ENCODE peak calls at places on chromosomes 5 and 9, in four cellular contexts. Q is HepG2, P is K562, Y is GM12878. N is an unnamed sample.

GRCh38 chr5:134524826-134525686 is at the start of gene JADE2:
- DNase-seq in P (peak; percentile 66), Y (no peak), Q (peak; percentile 40), N (peak; percentile 46)

GRCh38 chr9:131773911-131774379 is 34.1 kb upstream of the RAPGEF1 start:
- DNase-seq in Y (no peak), P (peak; percentile 73), Q (peak; percentile 41), N (peak; percentile 67)

GRCh38 chr5:72569423-72569939 is 62.3 kb upstream of the ZNF366 start:
- DNase-seq in P (no peak), Q (no peak), Y (no peak), N (no peak)

GRCh38 chr9:130945173-130945572 is 6.1 kb upstream of the FIBCD1 start:
- DNase-seq in Q (no peak), Y (no peak), P (peak; percentile 29), N (no peak)

GRCh38 chr5:135307143-135307903 is 91.7 kb downstream of the MACROH2A1 start:
- DNase-seq in P (no peak), Q (no peak), Y (no peak), N (peak; percentile 36)

GRCh38 chr5:152607393-152608165 is 202.5 kb upstream of the NMUR2 start:
- DNase-seq in P (no peak), Y (no peak), Q (no peak), N (no peak)

GRCh38 chr9:110835859-110836271 is 167.3 kb downstream of the MUSK start:
- DNase-seq in Y (no peak), P (no peak), Q (no peak), N (no peak)

GRCh38 chr9:109118802-109119438 is 827 bp downstream of the TMEM245 start:
- DNase-seq in P (no peak), Q (peak; percentile 16), Y (no peak), N (peak; percentile 53)

GRCh38 chr9:22452415-22453010 is 5.9 kb downstream of the DMRTA1 start:
- DNase-seq in Y (no peak), P (no peak), Q (peak; percentile 17), N (peak; percentile 39)

GRCh38 chr5:169161022-169161680 is 139.8 kb downstream of the SLIT3 start:
- DNase-seq in Y (no peak), P (no peak), Q (no peak), N (peak; percentile 18)

GRCh38 chr5:43560128-43560527 is 3.3 kb upstream of the PAIP1 start:
- DNase-seq in Y (no peak), Q (no peak), P (no peak), N (no peak)
- TF ChIP-seq CBFB in Y (no peak), Q (no peak), P (no peak), N (no peak)

GRCh38 chr9:87991151-87991870 is 17.0 kb upstream of the CDK20 start:
- DNase-seq in Q (no peak), P (no peak), Y (no peak), N (no peak)

DNA sequence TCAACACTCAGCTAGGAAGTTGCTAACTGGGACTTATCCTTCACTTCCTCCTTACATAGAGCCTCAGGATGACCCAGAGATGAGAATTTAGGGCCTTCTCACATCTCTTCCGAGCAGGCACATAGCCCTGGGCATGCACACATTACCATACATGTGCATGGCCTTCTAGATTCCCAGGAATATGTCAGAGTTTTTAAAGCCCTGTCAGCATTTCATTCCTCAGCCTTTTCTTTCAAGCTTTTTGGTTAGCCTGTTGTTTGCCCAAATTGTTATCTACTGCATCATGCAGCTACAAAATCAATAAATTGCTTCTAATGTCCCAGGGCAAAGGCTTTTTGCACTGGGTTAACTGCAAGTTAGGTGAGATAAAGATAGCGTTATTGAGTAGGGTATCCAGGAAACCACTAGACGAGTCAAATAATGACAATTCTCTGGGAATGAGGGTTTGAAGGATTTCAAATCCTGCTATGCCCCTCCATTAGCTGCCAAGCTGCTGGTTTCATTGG is 22.1 kb upstream of the CDK20 start:
- DNase-seq in Y (no peak), Q (no peak), P (no peak), N (no peak)
- TF ChIP-seq CBFB in Y (no peak), Q (no peak), P (no peak), N (no peak)

GRCh38 chr5:177474845-177475562 is 1.6 kb upstream of the DBN1 start:
- DNase-seq in P (no peak), Y (no peak), Q (no peak), N (no peak)

GRCh38 chr5:177471610-177472356 is 1.7 kb downstream of the DBN1 start:
- DNase-seq in Q (no peak), Y (no peak), P (no peak), N (no peak)

GRCh38 chr5:177472460-177473441 is 683 bp downstream of the DBN1 start:
- DNase-seq in Q (peak; percentile 25), Y (no peak), P (peak; percentile 60), N (peak; percentile 53)

GRCh38 chr5:177474094-177474493 is 660 bp upstream of the DBN1 start:
- DNase-seq in Y (no peak), P (no peak), Q (no peak), N (no peak)

DNA sequence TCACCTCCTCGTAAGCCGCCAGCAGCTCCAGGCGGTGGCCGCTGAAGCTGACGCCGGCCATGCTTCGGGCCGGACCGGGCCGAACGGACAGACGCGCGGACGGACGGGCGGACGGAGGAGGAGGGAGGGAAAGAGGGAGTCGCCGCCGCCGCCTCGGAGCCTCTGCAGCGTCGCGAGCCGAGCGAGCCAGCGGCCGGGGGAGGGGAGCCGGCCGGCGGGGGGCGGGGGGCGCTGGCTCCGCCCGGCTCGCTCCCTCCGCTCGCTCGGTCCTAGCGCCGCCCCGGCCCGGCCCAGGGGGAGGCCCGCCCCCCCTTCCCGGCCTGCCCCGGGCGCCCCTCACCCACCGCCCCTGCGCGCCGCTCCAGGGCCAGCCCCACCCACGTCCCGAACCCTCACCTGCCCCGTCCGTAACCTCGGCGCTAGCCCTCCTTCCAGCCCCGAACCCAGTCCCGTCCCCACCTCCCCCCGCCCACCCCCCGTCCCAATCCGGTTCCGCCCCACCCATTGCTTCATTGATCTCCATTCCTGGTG is at the start of gene DBN1:
- DNase-seq in Q (no peak), Y (no peak), P (peak; percentile 70), N (peak; percentile 64)
- TF ChIP-seq CBFB in Q (no peak), Y (no peak), P (no peak), N (no peak)

DNA sequence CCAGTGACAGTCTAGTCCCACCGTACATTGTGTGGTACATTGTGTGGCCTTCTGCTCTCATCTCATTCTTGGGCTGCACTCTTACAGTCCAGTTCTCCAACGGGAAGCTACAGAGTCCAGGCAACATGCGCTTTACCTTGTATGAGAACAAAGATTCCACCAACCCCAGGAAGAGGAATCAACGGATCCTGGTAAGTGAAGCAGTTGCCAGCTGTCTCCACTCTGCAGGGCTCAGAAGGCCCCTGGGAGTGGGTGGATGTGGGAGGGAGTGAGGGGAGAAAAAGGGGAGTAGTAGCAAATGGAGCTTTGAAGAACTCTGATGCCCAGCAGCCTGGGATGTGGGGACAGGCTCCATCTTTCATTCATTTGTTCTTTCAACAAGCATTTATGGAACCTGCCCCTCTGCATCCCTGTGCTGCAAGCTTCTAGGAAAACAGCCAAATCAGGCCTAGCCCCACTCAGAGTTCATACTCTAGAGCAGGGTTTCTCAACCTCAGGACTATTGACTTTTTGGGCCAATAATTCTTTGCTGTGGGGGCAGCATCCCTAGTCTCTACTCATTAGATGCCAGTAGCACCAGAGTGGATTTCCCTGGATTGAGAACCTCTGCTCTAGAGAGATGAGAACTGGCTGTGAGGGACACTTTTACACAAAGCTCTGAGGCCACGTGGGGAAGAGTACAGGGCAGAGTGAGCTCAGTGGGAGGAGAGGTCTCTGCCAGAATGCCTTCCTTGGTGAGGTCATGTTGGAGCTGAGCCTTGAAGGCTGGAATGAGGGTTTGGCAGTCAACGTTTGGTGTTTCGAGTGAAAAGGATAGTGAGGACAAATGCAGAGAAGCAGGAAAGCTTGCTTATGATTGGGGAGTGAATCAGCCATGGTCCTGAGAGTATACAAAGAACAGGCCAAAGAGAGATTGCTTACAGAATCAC is 1.1 kb downstream of the POLR1E start:
- DNase-seq in Y (no peak), P (peak; percentile 35), Q (no peak), N (no peak)
- TF ChIP-seq CBFB in Y (no peak), P (peak; percentile 31), Q (no peak), N (no peak)

GRCh38 chr9:17236147-17236546 is 101.3 kb downstream of the CNTLN start:
- DNase-seq in Q (no peak), P (no peak), Y (no peak), N (no peak)

GRCh38 chr9:17225407-17225806 is 90.6 kb downstream of the CNTLN start:
- DNase-seq in Y (no peak), Q (no peak), P (no peak), N (no peak)

GRCh38 chr9:17229945-17230560 is 95.2 kb downstream of the CNTLN start:
- DNase-seq in P (no peak), Q (peak; percentile 6), Y (no peak), N (no peak)

DNA sequence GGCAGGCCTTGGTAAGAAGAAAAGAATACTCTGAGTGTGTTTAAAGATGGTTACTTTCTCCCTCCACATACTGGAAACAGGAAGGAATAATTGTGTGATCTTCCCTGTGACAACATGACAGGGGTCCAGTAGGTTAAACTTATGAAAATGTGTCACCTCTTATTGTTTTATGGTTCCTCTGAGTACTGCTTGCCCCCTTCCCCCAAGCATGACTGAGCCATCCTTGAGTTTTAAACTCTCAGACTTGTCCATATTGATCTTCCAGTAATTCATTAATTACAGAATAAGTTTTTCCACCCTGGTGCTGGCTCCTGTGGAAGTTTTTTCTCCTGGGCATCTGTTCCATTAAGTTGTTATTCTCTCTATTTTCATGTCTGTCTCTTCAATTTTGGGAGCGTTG is 95.8 kb downstream of the CNTLN start:
- DNase-seq in Y (no peak), Q (no peak), P (no peak), N (no peak)
- TF ChIP-seq CBFB in Y (no peak), Q (no peak), P (no peak), N (no peak)